ENCODE peak calls at places on chromosomes 12 and 14, in nine cellular contexts. One of them, this sample, is unnamed.

GRCh38 chr14:68337279-68337678 is 455.6 kb downstream of the ZFP36L1 start:
- DNase-seq in kidney glomerular epithelial cell: no peak
- DNase-seq in globus pallidus: peak; percentile 46
- DNase-seq in cardiac fibroblast: no peak
- DNase-seq in left lobe of liver: no peak
- DNase-seq in iris pigment epithelial cell: no peak
- DNase-seq in CD8-positive, alpha-beta memory T cell: no peak
- DNase-seq in cerebellar cortex: no peak
- DNase-seq in SW480: no peak
- DNase-seq in this sample: no peak

GRCh38 chr12:5807090-5807414 is 138.0 kb downstream of the ANO2 start:
- DNase-seq in kidney glomerular epithelial cell: no peak
- DNase-seq in globus pallidus: no peak
- DNase-seq in cardiac fibroblast: no peak
- DNase-seq in left lobe of liver: no peak
- DNase-seq in iris pigment epithelial cell: peak; percentile 7
- DNase-seq in CD8-positive, alpha-beta memory T cell: no peak
- DNase-seq in cerebellar cortex: no peak
- DNase-seq in SW480: peak; percentile 88
- DNase-seq in this sample: no peak

GRCh38 chr14:82595466-82595865 is 1061.8 kb upstream of the SEL1L start:
- DNase-seq in kidney glomerular epithelial cell: no peak
- DNase-seq in globus pallidus: no peak
- DNase-seq in cardiac fibroblast: no peak
- DNase-seq in left lobe of liver: no peak
- DNase-seq in iris pigment epithelial cell: no peak
- DNase-seq in CD8-positive, alpha-beta memory T cell: no peak
- DNase-seq in cerebellar cortex: no peak
- DNase-seq in SW480: no peak
- DNase-seq in this sample: no peak

GRCh38 chr12:56361487-56362129 is 1.0 kb downstream of the APOF start:
- DNase-seq in kidney glomerular epithelial cell: no peak
- DNase-seq in globus pallidus: no peak
- DNase-seq in cardiac fibroblast: no peak
- DNase-seq in left lobe of liver: peak; percentile 56
- DNase-seq in iris pigment epithelial cell: no peak
- DNase-seq in CD8-positive, alpha-beta memory T cell: no peak
- DNase-seq in cerebellar cortex: no peak
- DNase-seq in SW480: no peak
- DNase-seq in this sample: no peak

GRCh38 chr12:56593909-56594621 is 36.1 kb downstream of the BAZ2A start:
- DNase-seq in kidney glomerular epithelial cell: peak; percentile 82
- DNase-seq in globus pallidus: peak; percentile 41
- DNase-seq in cardiac fibroblast: peak; percentile 86
- DNase-seq in left lobe of liver: no peak
- DNase-seq in iris pigment epithelial cell: peak; percentile 82
- DNase-seq in CD8-positive, alpha-beta memory T cell: peak; percentile 47
- DNase-seq in cerebellar cortex: peak; percentile 67
- DNase-seq in SW480: peak; percentile 76
- DNase-seq in this sample: no peak

GRCh38 chr12:53051881-53052412 is 2.1 kb downstream of the TNS2 start:
- DNase-seq in kidney glomerular epithelial cell: no peak
- DNase-seq in globus pallidus: no peak
- DNase-seq in cardiac fibroblast: no peak
- DNase-seq in left lobe of liver: peak; percentile 52
- DNase-seq in iris pigment epithelial cell: no peak
- DNase-seq in CD8-positive, alpha-beta memory T cell: no peak
- DNase-seq in cerebellar cortex: no peak
- DNase-seq in SW480: no peak
- DNase-seq in this sample: no peak

GRCh38 chr14:47948981-47949380 is 273.6 kb upstream of the MDGA2 start:
- DNase-seq in kidney glomerular epithelial cell: no peak
- DNase-seq in globus pallidus: no peak
- DNase-seq in cardiac fibroblast: no peak
- DNase-seq in left lobe of liver: no peak
- DNase-seq in iris pigment epithelial cell: no peak
- DNase-seq in CD8-positive, alpha-beta memory T cell: no peak
- DNase-seq in cerebellar cortex: no peak
- DNase-seq in SW480: peak; percentile 1
- DNase-seq in this sample: no peak

GRCh38 chr14:65999865-66000264 is 486.3 kb upstream of the CCDC196 start:
- DNase-seq in kidney glomerular epithelial cell: no peak
- DNase-seq in globus pallidus: no peak
- DNase-seq in cardiac fibroblast: no peak
- DNase-seq in left lobe of liver: no peak
- DNase-seq in iris pigment epithelial cell: no peak
- DNase-seq in CD8-positive, alpha-beta memory T cell: no peak
- DNase-seq in cerebellar cortex: no peak
- DNase-seq in SW480: no peak
- DNase-seq in this sample: no peak

GRCh38 chr14:32564591-32564990 is 235.5 kb downstream of the AKAP6 start:
- DNase-seq in kidney glomerular epithelial cell: no peak
- DNase-seq in globus pallidus: no peak
- DNase-seq in cardiac fibroblast: peak; percentile 56
- DNase-seq in left lobe of liver: no peak
- DNase-seq in iris pigment epithelial cell: peak; percentile 70
- DNase-seq in CD8-positive, alpha-beta memory T cell: no peak
- DNase-seq in cerebellar cortex: no peak
- DNase-seq in SW480: no peak
- DNase-seq in this sample: no peak

GRCh38 chr14:75995372-75996041 is 9.9 kb downstream of the IFT43 start:
- DNase-seq in kidney glomerular epithelial cell: peak; percentile 31
- DNase-seq in globus pallidus: no peak
- DNase-seq in cardiac fibroblast: peak; percentile 90
- DNase-seq in left lobe of liver: no peak
- DNase-seq in iris pigment epithelial cell: peak; percentile 38
- DNase-seq in CD8-positive, alpha-beta memory T cell: no peak
- DNase-seq in cerebellar cortex: no peak
- DNase-seq in SW480: no peak
- DNase-seq in this sample: no peak

GRCh38 chr12:98817779-98818178 is 172.7 kb downstream of the APAF1 start:
- DNase-seq in kidney glomerular epithelial cell: no peak
- DNase-seq in globus pallidus: no peak
- DNase-seq in cardiac fibroblast: no peak
- DNase-seq in left lobe of liver: no peak
- DNase-seq in iris pigment epithelial cell: no peak
- DNase-seq in CD8-positive, alpha-beta memory T cell: no peak
- DNase-seq in cerebellar cortex: no peak
- DNase-seq in SW480: no peak
- DNase-seq in this sample: no peak

GRCh38 chr12:81147286-81147919 is 69.5 kb downstream of the ACSS3 start:
- DNase-seq in kidney glomerular epithelial cell: no peak
- DNase-seq in globus pallidus: no peak
- DNase-seq in cardiac fibroblast: no peak
- DNase-seq in left lobe of liver: no peak
- DNase-seq in iris pigment epithelial cell: no peak
- DNase-seq in CD8-positive, alpha-beta memory T cell: no peak
- DNase-seq in cerebellar cortex: no peak
- DNase-seq in SW480: no peak
- DNase-seq in this sample: no peak

GRCh38 chr14:101947577-101947903 is 16.8 kb upstream of the DYNC1H1 start:
- DNase-seq in kidney glomerular epithelial cell: no peak
- DNase-seq in globus pallidus: no peak
- DNase-seq in cardiac fibroblast: peak; percentile 23
- DNase-seq in left lobe of liver: no peak
- DNase-seq in iris pigment epithelial cell: no peak
- DNase-seq in CD8-positive, alpha-beta memory T cell: no peak
- DNase-seq in cerebellar cortex: no peak
- DNase-seq in SW480: no peak
- DNase-seq in this sample: no peak

GRCh38 chr12:21677622-21678277 is 20.1 kb upstream of the LDHB start:
- DNase-seq in kidney glomerular epithelial cell: no peak
- DNase-seq in globus pallidus: no peak
- DNase-seq in cardiac fibroblast: no peak
- DNase-seq in left lobe of liver: no peak
- DNase-seq in iris pigment epithelial cell: no peak
- DNase-seq in CD8-positive, alpha-beta memory T cell: no peak
- DNase-seq in cerebellar cortex: no peak
- DNase-seq in SW480: no peak
- DNase-seq in this sample: no peak

GRCh38 chr14:103520657-103521437 is 1.8 kb downstream of the CKB start:
- DNase-seq in kidney glomerular epithelial cell: no peak
- DNase-seq in globus pallidus: peak; percentile 85
- DNase-seq in cardiac fibroblast: peak; percentile 58
- DNase-seq in left lobe of liver: peak; percentile 70
- DNase-seq in iris pigment epithelial cell: peak; percentile 46
- DNase-seq in CD8-positive, alpha-beta memory T cell: peak; percentile 57
- DNase-seq in cerebellar cortex: peak; percentile 69
- DNase-seq in SW480: peak; percentile 89
- DNase-seq in this sample: no peak

GRCh38 chr14:105419305-105420091 is at the start of gene MTA1:
- DNase-seq in kidney glomerular epithelial cell: peak; percentile 3
- DNase-seq in globus pallidus: no peak
- DNase-seq in cardiac fibroblast: peak; percentile 35
- DNase-seq in left lobe of liver: peak; percentile 60
- DNase-seq in iris pigment epithelial cell: no peak
- DNase-seq in CD8-positive, alpha-beta memory T cell: peak; percentile 38
- DNase-seq in cerebellar cortex: no peak
- DNase-seq in SW480: peak; percentile 28
- DNase-seq in this sample: peak; percentile 69

GRCh38 chr12:121792607-121793500 is 634 bp downstream of the RHOF start:
- DNase-seq in kidney glomerular epithelial cell: no peak
- DNase-seq in globus pallidus: no peak
- DNase-seq in cardiac fibroblast: no peak
- DNase-seq in left lobe of liver: no peak
- DNase-seq in iris pigment epithelial cell: no peak
- DNase-seq in CD8-positive, alpha-beta memory T cell: no peak
- DNase-seq in cerebellar cortex: no peak
- DNase-seq in SW480: peak; percentile 42
- DNase-seq in this sample: no peak

GRCh38 chr14:92466068-92466458 is 47.5 kb upstream of the RIN3 start:
- DNase-seq in kidney glomerular epithelial cell: no peak
- DNase-seq in globus pallidus: no peak
- DNase-seq in cardiac fibroblast: no peak
- DNase-seq in left lobe of liver: no peak
- DNase-seq in iris pigment epithelial cell: no peak
- DNase-seq in CD8-positive, alpha-beta memory T cell: no peak
- DNase-seq in cerebellar cortex: no peak
- DNase-seq in SW480: no peak
- DNase-seq in this sample: no peak

GRCh38 chr12:59780605-59781135 is 184.8 kb downstream of the SLC16A7 start:
- DNase-seq in kidney glomerular epithelial cell: peak; percentile 12
- DNase-seq in globus pallidus: peak; percentile 66
- DNase-seq in cardiac fibroblast: peak; percentile 72
- DNase-seq in left lobe of liver: no peak
- DNase-seq in iris pigment epithelial cell: peak; percentile 51
- DNase-seq in CD8-positive, alpha-beta memory T cell: no peak
- DNase-seq in cerebellar cortex: peak; percentile 16
- DNase-seq in SW480: peak; percentile 8
- DNase-seq in this sample: no peak

GRCh38 chr12:48998497-48999353 is 450 bp downstream of the DDN start:
- DNase-seq in kidney glomerular epithelial cell: no peak
- DNase-seq in globus pallidus: no peak
- DNase-seq in cardiac fibroblast: peak; percentile 24
- DNase-seq in left lobe of liver: no peak
- DNase-seq in iris pigment epithelial cell: no peak
- DNase-seq in CD8-positive, alpha-beta memory T cell: no peak
- DNase-seq in cerebellar cortex: no peak
- DNase-seq in SW480: peak; percentile 67
- DNase-seq in this sample: no peak

GRCh38 chr12:92471551-92471950 is 231.2 kb upstream of the PLEKHG7 start:
- DNase-seq in kidney glomerular epithelial cell: no peak
- DNase-seq in globus pallidus: no peak
- DNase-seq in cardiac fibroblast: no peak
- DNase-seq in left lobe of liver: no peak
- DNase-seq in iris pigment epithelial cell: no peak
- DNase-seq in CD8-positive, alpha-beta memory T cell: no peak
- DNase-seq in cerebellar cortex: no peak
- DNase-seq in SW480: no peak
- DNase-seq in this sample: no peak

GRCh38 chr12:89140580-89141236 is 211.6 kb downstream of the DUSP6 start:
- DNase-seq in kidney glomerular epithelial cell: no peak
- DNase-seq in globus pallidus: no peak
- DNase-seq in cardiac fibroblast: peak; percentile 81
- DNase-seq in left lobe of liver: no peak
- DNase-seq in iris pigment epithelial cell: peak; percentile 31
- DNase-seq in CD8-positive, alpha-beta memory T cell: no peak
- DNase-seq in cerebellar cortex: no peak
- DNase-seq in SW480: no peak
- DNase-seq in this sample: no peak

GRCh38 chr12:23585156-23585781 is 364.2 kb downstream of the SOX5 start:
- DNase-seq in kidney glomerular epithelial cell: no peak
- DNase-seq in globus pallidus: no peak
- DNase-seq in cardiac fibroblast: no peak
- DNase-seq in left lobe of liver: no peak
- DNase-seq in iris pigment epithelial cell: no peak
- DNase-seq in CD8-positive, alpha-beta memory T cell: no peak
- DNase-seq in cerebellar cortex: no peak
- DNase-seq in SW480: no peak
- DNase-seq in this sample: no peak

GRCh38 chr14:105299654-105300541 is 903 bp downstream of the BRF1 start:
- DNase-seq in kidney glomerular epithelial cell: no peak
- DNase-seq in globus pallidus: no peak
- DNase-seq in cardiac fibroblast: no peak
- DNase-seq in left lobe of liver: no peak
- DNase-seq in iris pigment epithelial cell: no peak
- DNase-seq in CD8-positive, alpha-beta memory T cell: no peak
- DNase-seq in cerebellar cortex: no peak
- DNase-seq in SW480: peak; percentile 33
- DNase-seq in this sample: no peak

GRCh38 chr12:57744194-57744776 is 554 bp upstream of the TSPAN31 start:
- DNase-seq in kidney glomerular epithelial cell: peak; percentile 91
- DNase-seq in globus pallidus: no peak
- DNase-seq in cardiac fibroblast: peak; percentile 87
- DNase-seq in left lobe of liver: peak; percentile 68
- DNase-seq in iris pigment epithelial cell: peak; percentile 76
- DNase-seq in CD8-positive, alpha-beta memory T cell: peak; percentile 51
- DNase-seq in cerebellar cortex: no peak
- DNase-seq in SW480: peak; percentile 72
- DNase-seq in this sample: peak; percentile 94